ENCODE peak calls at places on chromosomes 1 and 21, in four cellular contexts. One of them, this sample, is unnamed.

GRCh38 chr1:105137543-105138444 is 1388.1 kb downstream of the AMY1C start:
- DNase-seq in breast epithelium: no peak
- DNase-seq in transverse colon: no peak
- DNase-seq in heart left ventricle: no peak
- DNase-seq in this sample: peak

GRCh38 chr1:144551107-144551542 is 41.6 kb upstream of the PPIAL4F start:
- DNase-seq in heart left ventricle: no peak
- DNase-seq in breast epithelium: no peak
- DNase-seq in transverse colon: peak
- DNase-seq in this sample: no peak

GRCh38 chr1:246161626-246162025 is 345.5 kb downstream of the SMYD3 start:
- DNase-seq in breast epithelium: no peak
- DNase-seq in heart left ventricle: no peak
- DNase-seq in transverse colon: no peak
- DNase-seq in this sample: no peak

GRCh38 chr1:24704411-24705259 is 40.6 kb upstream of the CLIC4 start:
- DNase-seq in breast epithelium: no peak
- DNase-seq in heart left ventricle: no peak
- DNase-seq in transverse colon: no peak
- DNase-seq in this sample: no peak

GRCh38 chr1:224736619-224737352 is 120.7 kb downstream of the CNIH3 start:
- DNase-seq in breast epithelium: no peak
- DNase-seq in heart left ventricle: peak
- DNase-seq in transverse colon: no peak
- DNase-seq in this sample: no peak

GRCh38 chr1:88327391-88328267 is 356.4 kb upstream of the PKN2 start:
- DNase-seq in transverse colon: no peak
- DNase-seq in heart left ventricle: no peak
- DNase-seq in breast epithelium: no peak
- DNase-seq in this sample: peak

GRCh38 chr1:171141336-171142051 is 43.6 kb upstream of the FMO2 start:
- DNase-seq in breast epithelium: peak
- DNase-seq in heart left ventricle: peak
- DNase-seq in transverse colon: peak
- DNase-seq in this sample: peak

GRCh38 chr1:117825414-117825813 is 104.0 kb downstream of the GDAP2 start:
- DNase-seq in heart left ventricle: peak
- DNase-seq in transverse colon: no peak
- DNase-seq in breast epithelium: no peak
- DNase-seq in this sample: no peak

GRCh38 chr1:237411621-237412020 is 369.6 kb downstream of the RYR2 start:
- DNase-seq in breast epithelium: no peak
- DNase-seq in heart left ventricle: no peak
- DNase-seq in transverse colon: no peak
- DNase-seq in this sample: no peak

GRCh38 chr1:97920832-97921571 is at the start of gene DPYD:
- DNase-seq in transverse colon: peak
- DNase-seq in breast epithelium: peak
- DNase-seq in heart left ventricle: peak
- DNase-seq in this sample: peak

GRCh38 chr1:83631836-83632235 is 367.1 kb downstream of the TTLL7 start:
- DNase-seq in breast epithelium: no peak
- DNase-seq in heart left ventricle: no peak
- DNase-seq in transverse colon: no peak
- DNase-seq in this sample: no peak

GRCh38 chr1:248926401-248927182 is 20.6 kb downstream of the PGBD2 start:
- DNase-seq in transverse colon: no peak
- DNase-seq in breast epithelium: no peak
- DNase-seq in heart left ventricle: no peak
- DNase-seq in this sample: no peak

GRCh38 chr1:29639156-29639736 is 402.9 kb downstream of the PTPRU start:
- DNase-seq in transverse colon: no peak
- DNase-seq in breast epithelium: no peak
- DNase-seq in heart left ventricle: no peak
- DNase-seq in this sample: no peak

GRCh38 chr1:154876842-154877369 is 6.8 kb upstream of the KCNN3 start:
- DNase-seq in transverse colon: no peak
- DNase-seq in heart left ventricle: no peak
- DNase-seq in breast epithelium: no peak
- DNase-seq in this sample: no peak

GRCh38 chr1:1290238-1290731 is 10.0 kb downstream of the SCNN1D start:
- DNase-seq in breast epithelium: no peak
- DNase-seq in heart left ventricle: peak
- DNase-seq in transverse colon: peak
- DNase-seq in this sample: peak

DNA sequence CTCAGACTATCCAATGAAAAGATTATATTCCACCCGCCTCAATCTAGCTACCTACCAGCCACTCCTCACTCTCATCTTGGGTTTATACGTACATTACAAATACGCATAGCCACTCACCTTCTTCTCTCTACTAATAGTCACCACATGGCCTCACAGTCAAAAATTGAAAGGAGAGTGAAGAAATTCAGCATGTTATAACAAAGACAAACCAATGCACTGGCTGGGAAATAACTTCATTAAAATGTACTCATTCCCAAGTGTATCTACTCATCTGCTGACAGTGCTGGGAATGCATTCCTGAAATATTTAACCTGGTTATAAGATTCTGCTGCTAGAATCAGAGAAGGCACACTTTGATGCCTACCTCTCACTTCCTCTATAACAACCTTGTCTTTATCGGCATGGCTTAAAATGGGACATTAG is 6.5 kb downstream of the ZNF644 start:
- DNase-seq in transverse colon: no peak
- DNase-seq in breast epithelium: no peak
- DNase-seq in heart left ventricle: no peak
- DNase-seq in this sample: no peak
- TF ChIP-seq POLR2A in transverse colon: no peak
- TF ChIP-seq POLR2A in breast epithelium: no peak
- TF ChIP-seq POLR2A in heart left ventricle: no peak
- TF ChIP-seq POLR2A in this sample: no peak

DNA sequence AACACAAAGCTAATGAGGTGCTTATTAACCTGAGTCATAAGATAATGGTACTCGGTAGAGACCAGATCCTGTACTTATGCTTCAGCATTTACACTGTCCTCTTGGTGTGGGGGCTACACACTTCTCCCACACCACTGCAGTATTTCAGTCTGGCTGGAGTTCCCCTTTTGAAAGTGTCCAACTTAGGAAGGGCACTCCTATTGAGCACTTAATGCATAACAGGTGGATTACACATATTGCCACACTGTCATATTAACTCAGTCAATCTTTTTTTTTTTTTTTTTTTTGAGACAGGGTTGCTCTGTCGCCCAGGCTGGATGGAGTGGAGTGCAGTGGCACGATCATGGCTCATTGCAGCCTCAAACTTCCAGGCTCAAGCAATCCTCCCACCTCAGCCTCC is 1.5 kb downstream of the GPATCH4 start:
- DNase-seq in breast epithelium: no peak
- DNase-seq in transverse colon: no peak
- DNase-seq in heart left ventricle: no peak
- DNase-seq in this sample: no peak
- TF ChIP-seq CTCF in breast epithelium: no peak
- TF ChIP-seq CTCF in transverse colon: peak
- TF ChIP-seq CTCF in heart left ventricle: no peak
- TF ChIP-seq CTCF in this sample: no peak

GRCh38 chr1:15153184-15153841 is at the start of gene TMEM51:
- DNase-seq in transverse colon: peak
- DNase-seq in heart left ventricle: peak
- DNase-seq in breast epithelium: peak
- DNase-seq in this sample: peak
- TF ChIP-seq POLR2A in transverse colon: peak
- TF ChIP-seq POLR2A in heart left ventricle: peak
- TF ChIP-seq POLR2A in breast epithelium: peak
- TF ChIP-seq POLR2A in this sample: no peak

DNA sequence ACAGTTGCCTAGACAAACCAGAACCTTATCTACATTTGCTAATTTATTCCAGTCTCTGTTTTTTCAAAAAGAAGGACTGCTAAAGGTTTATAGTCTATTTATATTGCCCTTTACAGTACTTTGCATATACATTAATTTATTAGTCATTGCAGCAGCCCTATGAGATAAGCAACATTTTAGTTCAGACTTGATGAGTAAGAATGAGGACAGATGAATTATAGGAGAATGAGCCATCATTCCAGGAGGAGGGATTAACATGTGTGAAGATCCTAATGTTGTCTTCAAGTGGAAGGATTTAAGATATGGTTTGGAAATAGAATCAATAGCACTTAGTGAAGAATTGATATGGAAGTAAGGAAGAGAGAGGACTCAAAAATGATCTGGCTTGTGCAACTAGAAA is 152.5 kb downstream of the KCTD3 start:
- DNase-seq in transverse colon: no peak
- DNase-seq in breast epithelium: no peak
- DNase-seq in heart left ventricle: no peak
- DNase-seq in this sample: no peak
- TF ChIP-seq CTCF in transverse colon: no peak
- TF ChIP-seq CTCF in breast epithelium: no peak
- TF ChIP-seq CTCF in heart left ventricle: no peak
- TF ChIP-seq CTCF in this sample: no peak

GRCh38 chr1:8091691-8092090 is 65.6 kb upstream of the ERRFI1 start:
- DNase-seq in breast epithelium: no peak
- DNase-seq in heart left ventricle: no peak
- DNase-seq in transverse colon: no peak
- DNase-seq in this sample: no peak

GRCh38 chr1:8090241-8090702 is 64.2 kb upstream of the ERRFI1 start:
- DNase-seq in transverse colon: no peak
- DNase-seq in breast epithelium: no peak
- DNase-seq in heart left ventricle: no peak
- DNase-seq in this sample: no peak

GRCh38 chr1:8086071-8086470 is 60.0 kb upstream of the ERRFI1 start:
- DNase-seq in transverse colon: no peak
- DNase-seq in heart left ventricle: no peak
- DNase-seq in breast epithelium: no peak
- DNase-seq in this sample: no peak

GRCh38 chr1:8092603-8093141 is 66.6 kb upstream of the ERRFI1 start:
- DNase-seq in transverse colon: no peak
- DNase-seq in breast epithelium: no peak
- DNase-seq in heart left ventricle: no peak
- DNase-seq in this sample: no peak

DNA sequence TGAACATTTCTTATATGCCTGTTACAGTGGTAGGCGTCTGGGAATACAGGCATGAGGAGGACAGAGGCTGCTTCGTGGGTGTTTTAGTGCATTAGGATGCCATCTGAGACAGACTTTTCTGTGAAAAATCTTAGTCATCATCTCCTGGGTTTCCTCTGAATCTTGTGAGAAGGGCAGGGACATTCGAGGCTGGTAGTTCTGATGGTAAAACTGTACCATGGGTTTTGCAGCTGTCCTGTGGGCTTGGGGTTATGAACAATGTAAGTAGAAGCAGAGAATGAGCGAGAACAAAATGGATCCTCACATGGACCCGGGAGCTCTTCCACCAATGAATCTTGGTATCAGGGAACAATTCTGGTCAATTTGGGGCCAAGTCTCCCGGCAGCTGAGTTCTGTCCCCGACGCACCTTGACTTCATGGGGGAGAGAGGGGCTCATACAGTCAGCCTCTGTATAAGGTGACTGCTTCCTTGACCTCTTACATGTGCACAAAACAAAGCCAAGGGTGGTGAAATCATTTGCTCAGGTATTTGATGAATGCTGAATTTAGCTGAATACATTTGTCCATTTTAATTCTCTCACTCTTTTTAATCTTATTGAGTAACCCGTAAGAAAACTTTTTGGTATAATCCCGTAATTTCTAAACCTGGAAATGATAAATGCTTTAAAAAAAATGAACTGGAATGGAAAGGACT is 63.6 kb upstream of the ERRFI1 start:
- DNase-seq in heart left ventricle: no peak
- DNase-seq in breast epithelium: no peak
- DNase-seq in transverse colon: no peak
- DNase-seq in this sample: no peak
- TF ChIP-seq POLR2A in heart left ventricle: no peak
- TF ChIP-seq POLR2A in breast epithelium: no peak
- TF ChIP-seq POLR2A in transverse colon: no peak
- TF ChIP-seq POLR2A in this sample: no peak

GRCh38 chr21:16004523-16004922 is 274.7 kb downstream of the USP25 start:
- DNase-seq in transverse colon: no peak
- DNase-seq in breast epithelium: no peak
- DNase-seq in heart left ventricle: no peak
- DNase-seq in this sample: no peak

GRCh38 chr21:16004121-16004520 is 274.3 kb downstream of the USP25 start:
- DNase-seq in heart left ventricle: no peak
- DNase-seq in breast epithelium: no peak
- DNase-seq in transverse colon: no peak
- DNase-seq in this sample: no peak

GRCh38 chr21:15999741-16000140 is 270.0 kb downstream of the USP25 start:
- DNase-seq in breast epithelium: no peak
- DNase-seq in transverse colon: no peak
- DNase-seq in heart left ventricle: no peak
- DNase-seq in this sample: no peak

GRCh38 chr21:16007933-16008332 is 278.2 kb downstream of the USP25 start:
- DNase-seq in transverse colon: no peak
- DNase-seq in breast epithelium: no peak
- DNase-seq in heart left ventricle: no peak
- DNase-seq in this sample: no peak

DNA sequence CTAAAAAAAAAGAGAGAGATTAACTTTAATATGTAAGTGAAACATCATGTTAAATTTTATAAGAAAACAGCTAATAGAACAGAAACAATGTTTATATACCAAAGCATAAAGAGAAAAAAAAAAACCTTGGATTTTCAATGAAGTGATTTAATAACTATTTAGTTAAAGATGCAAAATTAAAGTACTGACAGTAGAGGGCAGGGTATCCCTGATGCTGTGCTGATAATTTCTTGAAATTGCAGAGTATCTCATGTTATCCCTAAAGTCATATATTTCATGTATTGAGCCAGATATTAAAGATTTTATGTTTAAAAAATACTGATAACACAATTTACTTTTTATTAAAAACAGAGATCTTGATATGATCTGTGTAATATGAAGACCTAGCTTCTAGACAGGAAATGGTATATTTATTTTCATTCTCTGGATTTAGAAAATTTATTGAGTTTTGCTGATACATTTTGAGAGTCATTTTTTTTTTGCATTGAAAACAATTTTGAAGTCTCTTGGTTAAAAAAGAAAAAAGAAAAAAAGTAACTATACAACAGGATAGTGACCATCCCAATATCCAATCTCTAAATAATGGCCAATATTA is 273.2 kb downstream of the USP25 start:
- DNase-seq in heart left ventricle: no peak
- DNase-seq in breast epithelium: no peak
- DNase-seq in transverse colon: no peak
- DNase-seq in this sample: no peak
- TF ChIP-seq CTCF in heart left ventricle: no peak
- TF ChIP-seq CTCF in breast epithelium: peak
- TF ChIP-seq CTCF in transverse colon: no peak
- TF ChIP-seq CTCF in this sample: no peak

GRCh38 chr21:31912501-31912900 is 39.7 kb downstream of the HUNK start:
- DNase-seq in breast epithelium: no peak
- DNase-seq in transverse colon: no peak
- DNase-seq in heart left ventricle: no peak
- DNase-seq in this sample: no peak
- TF ChIP-seq POLR2A in breast epithelium: no peak
- TF ChIP-seq POLR2A in transverse colon: no peak
- TF ChIP-seq POLR2A in heart left ventricle: no peak
- TF ChIP-seq POLR2A in this sample: no peak